ENCODE peak calls at places on chromosomes 4 and X, in ten cellular contexts. T is upper lobe of right lung, Q is hepatocyte, J is DND-41, Z is endodermal cell, C is psoas muscle, X is ovary, E is brain microvascular endothelial cell, Y is IMR-90, V is gastrocnemius medialis. N is an unnamed sample.
A peak's percentile ranks its signal among the peaks of the same experiment; 100 is the strongest.

GRCh38 chrX:51641421-51642021 is 22.8 kb upstream of the CENPVL3 start:
- DNase-seq in J (peak; percentile 4), C (no peak), V (no peak), X (no peak), E (peak; percentile 32), T (no peak), Z (peak; percentile 53), Y (peak; percentile 60), Q (peak; percentile 61), N (peak; percentile 16)

GRCh38 chrX:43655961-43656494 is at the start of gene MAOA:
- DNase-seq in C (peak; percentile 91), Y (no peak), T (peak; percentile 92), X (peak; percentile 80), Q (peak; percentile 73), E (no peak), Z (peak; percentile 80), J (no peak), V (peak; percentile 64), N (peak; percentile 85)

GRCh38 chrX:152220612-152221011 is 82.2 kb upstream of the MAGEA10 start:
- DNase-seq in Y (no peak), C (no peak), J (no peak), Q (no peak), V (no peak), E (peak; percentile 74), T (no peak), X (no peak), Z (no peak), N (no peak)

GRCh38 chrX:103061486-103061885 is 2.5 kb downstream of the BEX1 start:
- DNase-seq in T (no peak), E (no peak), Z (no peak), V (no peak), Q (no peak), Y (no peak), C (no peak), X (no peak), J (no peak), N (no peak)

GRCh38 chr4:169823685-169824084 is 65.9 kb upstream of the HPF1 start:
- DNase-seq in V (no peak), C (no peak), Q (peak; percentile 87), Z (peak; percentile 91), Y (peak; percentile 60), J (peak; percentile 51), T (no peak), X (no peak), E (peak; percentile 65), N (peak; percentile 7)

GRCh38 chr4:2846172-2846571 is 2.5 kb downstream of the ADD1 start:
- DNase-seq in J (no peak), E (no peak), C (no peak), Q (no peak), Z (no peak), X (no peak), Y (no peak), V (no peak), T (no peak), N (no peak)

GRCh38 chrX:134186362-134187121 is 50.4 kb upstream of the CCDC160 start:
- DNase-seq in C (no peak), E (no peak), V (no peak), Z (no peak), T (no peak), Q (no peak), Y (no peak), J (peak; percentile 81), X (no peak), N (peak; percentile 52)

GRCh38 chr4:53015681-53016080 is 153.6 kb downstream of the RASL11B start:
- DNase-seq in Y (peak; percentile 81), V (no peak), Q (peak; percentile 77), E (peak; percentile 49), J (no peak), T (no peak), Z (peak; percentile 74), C (no peak), X (peak; percentile 58), N (peak; percentile 6)

GRCh38 chr4:176610594-176610993 is 182.1 kb downstream of the VEGFC start:
- DNase-seq in Z (no peak), V (no peak), Q (no peak), J (no peak), C (no peak), T (no peak), E (no peak), X (no peak), Y (no peak), N (no peak)

GRCh38 chr4:32697281-32697814 is 1977.2 kb downstream of the PCDH7 start:
- DNase-seq in C (no peak), E (no peak), V (no peak), Q (no peak), Y (no peak), T (no peak), J (no peak), X (no peak), Z (no peak), N (no peak)

GRCh38 chr4:76703123-76703490 is 194.8 kb downstream of the SOWAHB start:
- DNase-seq in V (no peak), J (no peak), X (no peak), E (no peak), Q (peak; percentile 25), Z (no peak), T (no peak), C (no peak), Y (no peak), N (no peak)

GRCh38 chr4:38621831-38622230 is 42.2 kb upstream of the KLF3 start:
- DNase-seq in Z (no peak), X (no peak), J (no peak), Y (no peak), C (no peak), V (no peak), Q (no peak), E (no peak), T (no peak), N (peak; percentile 67)
- H3K27ac ChIP-seq in Z (no peak overlapping the region), X (no peak overlapping the region), J (no peak overlapping the region), Y (no peak overlapping the region), C (peak overlapping the region; percentile 78), V (peak overlapping the region; percentile 77), Q (peak overlapping the region; percentile 90), E (no peak overlapping the region), T (peak overlapping the region; percentile 67), N (no peak overlapping the region)

DNA sequence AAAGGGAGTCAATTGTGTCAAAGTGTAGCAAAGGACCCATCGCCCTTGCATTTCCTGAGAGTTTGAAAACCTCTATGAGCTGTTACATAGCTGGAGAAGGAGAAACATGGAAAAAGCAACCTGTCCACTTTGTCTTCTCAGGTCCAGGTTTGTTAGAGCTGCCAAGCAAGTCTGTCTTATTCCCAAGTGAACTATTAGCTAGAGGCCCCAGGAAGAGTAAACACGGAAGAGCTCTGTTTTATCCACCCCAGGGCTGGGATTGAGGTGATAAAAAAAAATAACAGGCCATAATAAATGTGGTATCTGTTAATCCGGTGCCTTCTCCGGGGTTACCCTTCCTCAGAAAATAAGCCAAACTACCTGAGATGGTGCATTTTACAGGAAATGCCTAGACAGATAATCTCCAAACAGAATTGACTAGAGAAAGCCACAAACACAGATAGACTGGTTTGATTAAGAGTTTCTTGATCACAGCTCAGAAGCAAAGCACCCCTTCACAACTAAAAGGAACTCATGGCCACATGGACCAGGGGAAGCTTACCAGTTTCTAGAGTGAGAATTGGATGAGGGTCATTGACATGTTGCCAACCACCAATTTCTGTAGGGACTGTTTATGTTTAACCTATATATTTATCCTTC is 35.9 kb upstream of the RELL1 start:
- DNase-seq in J (no peak), Z (no peak), V (no peak), Y (no peak), Q (peak; percentile 34), X (no peak), C (no peak), T (no peak), E (no peak), N (peak; percentile 36)
- H3K27ac ChIP-seq in J (no peak overlapping the region), Z (no peak overlapping the region), V (no peak overlapping the region), Y (no peak overlapping the region), Q (peak overlapping the region; percentile 53), X (no peak overlapping the region), C (no peak overlapping the region), T (no peak overlapping the region), E (no peak overlapping the region), N (no peak overlapping the region)

DNA sequence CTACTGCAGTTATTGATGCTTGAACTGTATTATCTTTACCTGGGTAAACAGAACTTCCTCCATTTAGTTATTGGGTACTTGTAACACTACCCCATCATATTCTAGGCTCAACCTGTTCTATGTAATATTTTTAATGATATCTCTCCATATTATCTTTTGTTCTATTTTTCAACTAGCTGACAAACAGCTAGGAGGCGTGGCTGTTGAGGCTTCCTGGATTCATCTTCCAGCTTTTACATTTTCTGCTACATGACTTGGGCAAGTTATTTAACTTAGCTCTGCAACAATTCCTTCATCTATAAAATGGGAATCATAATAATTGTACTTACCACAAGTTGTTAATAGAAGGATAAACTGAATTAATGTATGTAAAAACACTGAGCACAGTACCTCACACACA is 349.3 kb downstream of the PTTG2 start:
- DNase-seq in V (no peak), C (no peak), E (no peak), T (no peak), Z (no peak), J (no peak), X (no peak), Y (no peak), Q (no peak), N (no peak)
- H3K27ac ChIP-seq in V (no peak overlapping the region), C (no peak overlapping the region), E (peak overlapping the region; percentile 18), T (no peak overlapping the region), Z (no peak overlapping the region), J (peak overlapping the region; percentile 81), X (no peak overlapping the region), Y (no peak overlapping the region), Q (no peak overlapping the region), N (no peak overlapping the region)

GRCh38 chr4:118756958-118757357 is 71.8 kb downstream of the METTL14 start:
- DNase-seq in V (no peak), C (no peak), X (no peak), T (no peak), Y (no peak), Q (no peak), E (no peak), Z (no peak), J (no peak), N (no peak)

GRCh38 chr4:118759481-118759880 is 74.3 kb downstream of the METTL14 start:
- DNase-seq in T (no peak), Z (no peak), E (no peak), Q (no peak), V (no peak), Y (no peak), J (no peak), X (no peak), C (no peak), N (no peak)

GRCh38 chr4:118760092-118760491 is 74.9 kb downstream of the METTL14 start:
- DNase-seq in V (no peak), Y (no peak), Z (no peak), E (no peak), T (no peak), X (no peak), J (no peak), Q (no peak), C (no peak), N (no peak)

GRCh38 chr4:118757761-118758213 is 72.6 kb downstream of the METTL14 start:
- DNase-seq in T (no peak), C (no peak), Q (peak; percentile 17), Y (peak; percentile 85), E (no peak), V (no peak), J (no peak), Z (no peak), X (no peak), N (peak; percentile 20)

DNA sequence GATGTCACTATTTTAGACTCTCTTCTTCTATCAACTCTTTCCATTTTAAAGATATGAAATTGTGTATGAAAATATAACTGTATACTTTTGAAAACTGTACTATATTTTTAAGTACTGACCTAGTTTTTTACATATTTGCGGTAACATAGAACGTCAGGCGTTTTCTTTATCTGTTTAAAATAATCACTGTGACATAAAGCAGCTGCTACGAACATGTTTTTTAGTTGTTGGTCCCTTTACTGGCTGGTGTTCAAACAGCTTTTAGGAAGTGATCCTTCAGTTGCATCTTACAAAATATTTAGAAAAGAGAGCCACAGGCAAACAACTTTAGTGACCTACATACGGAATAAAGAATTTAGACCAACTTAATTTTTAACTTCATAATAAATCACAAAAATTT is 73.1 kb downstream of the METTL14 start:
- DNase-seq in J (no peak), V (no peak), T (no peak), Z (no peak), Q (no peak), C (no peak), X (no peak), E (no peak), Y (peak; percentile 85), N (no peak)
- H3K27ac ChIP-seq in J (no peak overlapping the region), V (peak overlapping the region; percentile 50), T (no peak overlapping the region), Z (no peak overlapping the region), Q (peak overlapping the region; percentile 59), C (no peak overlapping the region), X (peak overlapping the region; percentile 67), E (peak overlapping the region; percentile 43), Y (peak overlapping the region; percentile 55), N (no peak overlapping the region)

N was measured in small intestine.